ENCODE peak calls at places on chromosome 6, in four cellular contexts. E is fibroblast of lung, S is NCI-H774, C is C1 segment of cervical spinal cord. F is an unnamed sample.

GRCh38 chr6:56259682-56260081 is 12.3 kb upstream of the COL21A1 start:
- DNase-seq in S (no peak), E (peak), C (no peak), F (no peak)

GRCh38 chr6:141105481-141105880 is 1027.2 kb upstream of the GJE1 start:
- DNase-seq in S (no peak), C (no peak), E (peak), F (no peak)

GRCh38 chr6:33344771-33345697 is 27.5 kb upstream of the ZBTB22 start:
- DNase-seq in E (peak), C (peak), S (peak), F (peak)

GRCh38 chr6:29211488-29211887 is 40.8 kb downstream of the OR2J2 start:
- DNase-seq in C (no peak), S (no peak), E (no peak), F (no peak)

GRCh38 chr6:84926171-84926570 is 161.8 kb upstream of the TBX18 start:
- DNase-seq in S (no peak), C (no peak), E (no peak), F (no peak)

GRCh38 chr6:25456656-25457055 is 177.5 kb downstream of the CARMIL1 start:
- DNase-seq in C (no peak), E (no peak), S (no peak), F (no peak)

GRCh38 chr6:157466340-157466643 is 85.3 kb downstream of the ZDHHC14 start:
- DNase-seq in E (no peak), S (no peak), C (no peak), F (no peak)

GRCh38 chr6:30876039-30876730 is 8.1 kb upstream of the DDR1 start:
- DNase-seq in S (no peak), E (peak), C (no peak), F (no peak)

GRCh38 chr6:119535332-119535731 is 185.8 kb upstream of the MAN1A1 start:
- DNase-seq in E (no peak), S (no peak), C (no peak), F (no peak)

GRCh38 chr6:43355862-43356590 is 13.4 kb downstream of the ZNF318 start:
- DNase-seq in S (no peak), E (peak), C (no peak), F (no peak)

GRCh38 chr6:53357576-53358343 is 9.0 kb upstream of the ELOVL5 start:
- DNase-seq in E (no peak), C (no peak), S (no peak), F (no peak)

GRCh38 chr6:32108094-32108627 is 977 bp downstream of the TNXB start:
- DNase-seq in C (no peak), S (no peak), E (no peak), F (no peak)

GRCh38 chr6:166078294-166078693 is 89.4 kb downstream of the TBXT start:
- DNase-seq in S (no peak), E (peak), C (no peak), F (no peak)

GRCh38 chr6:83429269-83429668 is 1.6 kb downstream of the ME1 start:
- DNase-seq in S (no peak), E (no peak), C (no peak), F (no peak)

GRCh38 chr6:148999921-149000589 is 253.2 kb downstream of the UST start:
- DNase-seq in C (no peak), S (no peak), E (peak), F (no peak)

GRCh38 chr6:44064089-44064947 is 62.9 kb downstream of the MRPL14 start:
- DNase-seq in E (peak), C (no peak), S (no peak), F (no peak)

GRCh38 chr6:84766118-84766683 is 1.8 kb upstream of the TBX18 start:
- DNase-seq in C (no peak), E (no peak), S (no peak), F (no peak)

GRCh38 chr6:107832146-107833056 is 8.3 kb upstream of the SCML4 start:
- DNase-seq in C (no peak), S (no peak), E (no peak), F (no peak)

GRCh38 chr6:106461084-106461483 is 100.6 kb downstream of the CRYBG1 start:
- DNase-seq in S (no peak), E (no peak), C (no peak), F (no peak)

GRCh38 chr6:33721529-33721928 is 10.0 kb upstream of the UQCC2 start:
- DNase-seq in S (no peak), C (no peak), E (no peak), F (no peak)

GRCh38 chr6:44674226-44675155 is 287.0 kb downstream of the CDC5L start:
- DNase-seq in S (no peak), E (no peak), C (no peak), F (no peak)

GRCh38 chr6:140602843-140603242 is 1228.4 kb upstream of the CITED2 start:
- DNase-seq in S (no peak), C (no peak), E (peak), F (no peak)